ENCODE peak calls at places on chromosome 3, in six cellular contexts. L, Z, E, P, C and D are unnamed samples.

GRCh38 chr3:196966526-196967401 is 1.9 kb downstream of the PIGZ start:
- DNase-seq in L (no peak), P (no peak), E (no peak), C (no peak), Z (no peak), D (no peak)

GRCh38 chr3:136659253-136659652 is 92.9 kb downstream of the STAG1 start:
- DNase-seq in Z (no peak), L (no peak), C (no peak), P (no peak), E (peak), D (no peak)

GRCh38 chr3:144708437-144708836 is 736.8 kb downstream of the DIPK2A start:
- DNase-seq in E (no peak), C (no peak), P (no peak), L (no peak), Z (no peak), D (no peak)

GRCh38 chr3:188954590-188955208 is 217.1 kb upstream of the TPRG1 start:
- DNase-seq in P (peak), Z (peak), L (peak), C (peak), E (peak), D (peak)

GRCh38 chr3:132382267-132382666 is 35.0 kb upstream of the DNAJC13 start:
- DNase-seq in C (no peak), Z (no peak), L (no peak), E (no peak), P (no peak), D (no peak)

GRCh38 chr3:127796751-127797150 is 25.6 kb downstream of the MGLL start:
- DNase-seq in E (no peak), C (no peak), P (no peak), L (no peak), Z (no peak), D (no peak)

GRCh38 chr3:113153499-113154107 is 57.8 kb upstream of the BOC start:
- DNase-seq in L (no peak), E (no peak), Z (no peak), P (no peak), C (no peak), D (no peak)

GRCh38 chr3:185721970-185722369 is 102.9 kb downstream of the IGF2BP2 start:
- DNase-seq in C (no peak), L (no peak), P (no peak), E (no peak), Z (no peak), D (no peak)

GRCh38 chr3:55857635-55858034 is 370.5 kb upstream of the WNT5A start:
- DNase-seq in E (no peak), C (no peak), Z (no peak), P (no peak), L (no peak), D (no peak)

GRCh38 chr3:126076140-126076539 is 7.8 kb downstream of the SLC41A3 start:
- DNase-seq in P (no peak), L (no peak), E (no peak), C (no peak), Z (no peak), D (no peak)

GRCh38 chr3:197343656-197344408 is 45.4 kb upstream of the DLG1 start:
- DNase-seq in Z (no peak), L (peak), P (no peak), E (no peak), C (no peak), D (no peak)

GRCh38 chr3:174937488-174937887 is 78.4 kb downstream of the NAALADL2 start:
- DNase-seq in C (no peak), E (no peak), P (no peak), L (no peak), Z (no peak), D (no peak)

GRCh38 chr3:157594413-157594812 is 91.2 kb upstream of the VEPH1 start:
- DNase-seq in L (no peak), Z (no peak), P (no peak), C (peak), E (no peak), D (no peak)

GRCh38 chr3:10447527-10448260 is 57.7 kb downstream of the ATP2B2 start:
- DNase-seq in P (no peak), E (no peak), C (no peak), L (no peak), Z (no peak), D (no peak)

GRCh38 chr3:121942116-121942786 is 48.0 kb downstream of the SLC15A2 start:
- DNase-seq in L (no peak), Z (peak), E (no peak), C (no peak), P (no peak), D (no peak)

GRCh38 chr3:51970606-51971300 is 3.1 kb downstream of the ABHD14B start:
- DNase-seq in Z (peak), P (peak), L (no peak), C (no peak), E (no peak), D (no peak)

GRCh38 chr3:66693461-66693912 is 192.7 kb upstream of the LRIG1 start:
- DNase-seq in P (peak), L (peak), Z (peak), C (no peak), E (no peak), D (no peak)

GRCh38 chr3:188052229-188052965 is 101.6 kb upstream of the LPP start:
- DNase-seq in C (peak), E (no peak), L (peak), Z (peak), P (peak), D (peak)

GRCh38 chr3:154142608-154143007 is 21.4 kb downstream of the ARHGEF26 start:
- DNase-seq in L (no peak), C (no peak), P (no peak), Z (no peak), E (no peak), D (no peak)

GRCh38 chr3:62688050-62688449 is 187.2 kb downstream of the CADPS start:
- DNase-seq in L (no peak), Z (no peak), C (no peak), E (no peak), P (no peak), D (no peak)

GRCh38 chr3:24487325-24488242 is 7.1 kb downstream of the THRB start:
- DNase-seq in Z (no peak), E (no peak), C (no peak), L (no peak), P (no peak), D (no peak)

GRCh38 chr3:186259612-186260383 is 102.2 kb downstream of the DGKG start:
- DNase-seq in E (peak), C (no peak), L (peak), P (peak), Z (peak), D (no peak)

GRCh38 chr3:3800685-3801509 is 1.7 kb downstream of the LRRN1 start:
- DNase-seq in C (no peak), L (peak), Z (no peak), E (no peak), P (peak), D (peak)

GRCh38 chr3:30286007-30286669 is 320.3 kb upstream of the TGFBR2 start:
- DNase-seq in L (peak), E (peak), Z (peak), P (peak), C (no peak), D (no peak)

GRCh38 chr3:159977295-159977694 is 11.3 kb upstream of the IL12A start:
- DNase-seq in E (no peak), Z (no peak), C (peak), P (no peak), L (no peak), D (no peak)
- TF ChIP-seq POLR2A in E (no peak), Z (no peak), C (no peak), P (no peak), L (no peak), D (no peak)

DNA sequence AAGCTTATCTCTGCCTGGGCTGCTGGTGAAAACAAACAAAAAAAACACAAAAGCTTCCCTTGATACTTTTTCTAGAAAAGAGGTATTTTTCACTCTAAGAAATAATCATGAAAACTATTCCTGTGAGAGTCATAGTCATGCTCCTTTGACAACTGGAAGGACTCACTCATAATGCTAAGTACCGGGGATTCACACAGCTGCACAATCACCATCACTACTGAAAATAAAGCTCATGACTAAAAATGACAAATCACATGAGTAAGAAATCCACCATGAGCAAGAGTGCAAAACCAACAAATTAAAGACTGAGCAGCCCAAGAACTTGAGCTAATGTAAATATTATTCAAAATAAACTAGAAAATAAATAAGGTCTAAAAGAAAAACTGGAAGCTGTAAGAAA is 10.6 kb upstream of the POU1F1 start:
- DNase-seq in C (no peak), L (no peak), E (no peak), P (no peak), Z (no peak), D (no peak)
- TF ChIP-seq EP300 in C (no peak), L (no peak), E (no peak), P (no peak), Z (no peak), D (no peak)

GRCh38 chr3:13277860-13278531 is 142.1 kb downstream of the NUP210 start:
- DNase-seq in E (no peak), P (no peak), L (no peak), Z (no peak), C (no peak), D (no peak)
- TF ChIP-seq POLR2A in E (no peak), P (no peak), L (no peak), Z (no peak), C (no peak), D (no peak)

GRCh38 chr3:53092942-53093341 is 37.3 kb downstream of the RFT1 start:
- DNase-seq in L (peak), C (no peak), Z (no peak), E (no peak), P (no peak), D (no peak)
- TF ChIP-seq EP300 in L (no peak), C (no peak), Z (no peak), E (no peak), P (no peak), D (no peak)

GRCh38 chr3:133503409-133503808 is 70.1 kb upstream of the CDV3 start:
- DNase-seq in E (no peak), L (no peak), Z (no peak), P (no peak), C (peak), D (no peak)

GRCh38 chr3:133505813-133506212 is 67.7 kb upstream of the CDV3 start:
- DNase-seq in E (no peak), C (no peak), P (no peak), Z (no peak), L (no peak), D (no peak)

GRCh38 chr3:133504736-133505135 is 68.8 kb upstream of the CDV3 start:
- DNase-seq in P (no peak), Z (no peak), C (peak), L (no peak), E (no peak), D (no peak)

GRCh38 chr3:133509482-133509881 is 64.0 kb upstream of the CDV3 start:
- DNase-seq in P (no peak), C (no peak), Z (no peak), L (no peak), E (no peak), D (no peak)

DNA sequence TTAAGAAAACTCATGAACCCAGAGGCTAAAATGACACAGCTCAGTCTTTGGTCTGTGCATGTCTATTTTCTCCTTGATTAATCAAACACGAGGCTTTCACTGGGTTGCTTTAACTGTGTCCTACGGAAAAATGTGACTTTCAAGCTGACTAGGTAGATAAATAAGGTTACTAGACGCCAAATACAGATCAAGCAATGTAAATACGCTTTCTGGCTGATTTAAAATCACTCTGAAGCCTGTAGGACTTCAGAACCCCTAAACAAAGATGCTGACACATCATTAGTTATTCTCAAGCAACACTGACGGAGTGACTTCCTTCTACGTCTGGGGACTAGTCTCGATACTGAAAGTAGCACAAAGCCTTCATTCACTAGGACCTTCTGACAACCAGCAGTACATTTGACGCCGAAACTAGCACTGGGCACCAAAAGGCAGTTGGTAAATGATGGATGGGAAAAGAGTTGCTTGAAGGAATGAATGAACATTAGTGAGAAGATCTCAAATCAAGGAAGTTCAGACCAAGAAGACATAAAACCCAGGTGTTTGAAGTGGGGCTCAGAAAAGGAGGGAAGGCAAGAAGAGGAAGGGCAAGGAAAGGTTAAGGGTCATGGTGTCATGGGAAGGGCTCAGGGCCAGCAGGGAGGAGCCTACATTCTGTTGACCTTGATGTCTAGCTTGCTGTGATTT is 67.1 kb upstream of the CDV3 start:
- DNase-seq in L (no peak), Z (peak), E (no peak), P (no peak), C (peak), D (no peak)
- TF ChIP-seq POLR2A in L (no peak), Z (no peak), E (no peak), P (no peak), C (no peak), D (no peak)

GRCh38 chr3:42489116-42489936 is 13.1 kb upstream of the VIPR1 start:
- DNase-seq in L (no peak), C (peak), P (peak), E (no peak), Z (no peak), D (peak)

GRCh38 chr3:42491876-42492507 is 10.5 kb upstream of the VIPR1 start:
- DNase-seq in P (peak), E (no peak), L (no peak), C (peak), Z (no peak), D (peak)

GRCh38 chr3:42488687-42489086 is 13.8 kb upstream of the VIPR1 start:
- DNase-seq in C (peak), L (no peak), E (no peak), Z (no peak), P (no peak), D (peak)

GRCh38 chr3:42489937-42490227 is 12.6 kb upstream of the VIPR1 start:
- DNase-seq in Z (no peak), C (no peak), E (no peak), P (no peak), L (no peak), D (no peak)

DNA sequence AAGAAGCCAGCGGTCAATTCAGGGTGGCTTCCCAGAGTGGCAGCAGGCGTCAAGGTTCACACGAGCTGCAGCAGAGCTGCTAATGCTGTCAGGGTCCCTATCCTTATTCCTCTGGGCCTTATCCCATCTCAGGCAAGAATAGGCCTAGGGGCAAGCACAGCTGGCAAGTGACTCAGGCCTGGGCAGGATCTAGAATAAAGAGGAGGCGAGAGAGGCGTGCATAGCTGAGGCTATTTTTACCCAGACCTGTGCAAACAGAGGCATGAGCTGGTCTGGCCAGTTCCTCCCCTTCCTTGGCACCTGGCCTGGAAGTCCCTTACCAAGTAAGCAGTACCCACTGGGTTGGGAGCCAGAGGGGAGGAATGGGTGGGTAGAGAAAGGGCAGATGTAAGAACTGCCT is 12.2 kb upstream of the VIPR1 start:
- DNase-seq in E (peak), C (peak), L (no peak), Z (peak), P (peak), D (peak)
- TF ChIP-seq EP300 in E (no peak), C (no peak), L (no peak), Z (no peak), P (no peak), D (no peak)

DNA sequence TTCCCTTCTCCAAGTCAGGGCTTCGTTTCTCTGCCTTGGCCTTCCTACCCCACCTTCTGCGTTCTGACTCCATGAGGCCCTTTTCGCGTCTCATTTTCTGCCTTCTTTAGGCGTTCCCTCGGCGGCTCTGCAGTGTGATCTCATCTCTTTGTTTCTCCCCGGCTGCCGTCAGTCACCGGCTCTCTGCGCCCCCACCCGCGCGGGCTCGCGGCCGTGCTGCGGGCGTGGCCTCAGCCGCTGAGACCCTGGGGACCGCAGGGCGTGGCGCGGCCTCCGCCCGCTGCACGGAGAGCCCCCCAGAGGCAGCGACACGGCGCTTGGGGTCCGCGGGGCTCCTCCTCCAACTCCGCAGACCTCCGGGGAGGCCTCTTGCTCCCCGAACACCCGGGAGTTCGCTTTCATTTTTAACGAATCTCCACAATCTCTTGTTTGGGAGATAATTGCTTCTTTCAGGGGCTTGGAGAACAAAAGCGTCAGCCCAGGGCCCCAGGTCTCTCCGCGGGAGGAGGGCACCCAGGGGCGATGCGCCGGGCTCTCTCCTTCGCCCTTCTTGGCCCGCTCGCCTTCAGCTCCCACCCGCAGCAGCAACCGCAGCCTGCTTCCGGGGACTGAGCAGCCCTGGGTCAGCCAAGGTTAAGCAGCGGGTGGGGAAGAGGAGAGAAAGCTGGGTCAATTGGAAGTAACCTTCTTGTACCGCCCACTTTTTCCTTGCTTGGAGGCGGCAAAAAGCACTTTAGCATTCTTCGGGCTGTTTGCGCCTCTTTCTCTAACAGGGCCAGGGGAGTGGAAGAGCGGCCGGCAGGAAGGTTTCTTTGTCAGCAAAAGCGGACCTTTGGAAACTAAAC is 35.2 kb downstream of the GAP43 start:
- DNase-seq in Z (peak), C (peak), L (peak), E (peak), P (peak), D (peak)
- TF ChIP-seq POLR2A in Z (peak), C (no peak), L (peak), E (peak), P (no peak), D (peak)

DNA sequence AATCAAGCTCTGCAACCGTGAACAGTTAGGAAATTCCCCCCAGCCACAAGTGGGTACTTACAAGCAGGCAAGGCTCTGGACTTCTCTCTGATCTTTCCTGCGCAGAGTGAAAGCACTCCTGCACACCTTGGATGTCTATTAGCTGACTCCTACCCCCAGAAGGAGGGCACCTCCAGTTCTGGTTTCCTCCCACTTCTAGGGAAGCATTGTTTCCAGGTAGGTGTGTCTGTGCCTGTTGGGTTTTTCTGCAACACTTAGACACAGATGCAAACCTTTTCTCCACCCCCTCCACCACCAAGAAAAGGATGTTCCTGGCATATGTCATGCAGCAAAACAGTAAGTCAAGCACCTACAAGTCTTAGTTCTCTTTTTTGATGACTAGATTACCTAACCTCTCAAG is at the start of gene ZBED2:
- DNase-seq in Z (no peak), C (no peak), E (no peak), P (no peak), L (no peak), D (no peak)
- TF ChIP-seq EP300 in Z (no peak), C (no peak), E (no peak), P (no peak), L (no peak), D (no peak)